ENCODE peak calls at places on chromosomes 5 and 9, in eight cellular contexts. R, Y, X, L, J, K, F and C are unnamed samples.
A peak's percentile ranks its signal among the peaks of the same experiment; 100 is the strongest.

GRCh38 chr5:73596705-73597328 is 29.2 kb upstream of the ARHGEF28 start:
- DNase-seq in R (no peak), Y (no peak), X (no peak), L (peak; percentile 61), J (no peak), K (no peak), F (no peak), C (no peak)

GRCh38 chr5:69238760-69239251 is 4.1 kb downstream of the CDK7 start:
- DNase-seq in R (no peak), Y (no peak), X (no peak), L (peak; percentile 21), J (no peak), K (no peak), F (no peak), C (no peak)

GRCh38 chr9:79264511-79265448 is 307.0 kb upstream of the TLE4 start:
- DNase-seq in R (no peak), Y (no peak), X (no peak), L (no peak), J (no peak), K (peak; percentile 12), F (no peak), C (no peak)

GRCh38 chr5:1109542-1110259 is 2.2 kb downstream of the SLC12A7 start:
- DNase-seq in R (no peak), Y (no peak), X (no peak), L (no peak), J (no peak), K (no peak), F (no peak), C (no peak)

GRCh38 chr5:30479104-30479503 is 714.4 kb upstream of the CDH6 start:
- DNase-seq in R (no peak), Y (no peak), X (no peak), L (no peak), J (no peak), K (no peak), F (no peak), C (no peak)

GRCh38 chr9:113316032-113316431 is 12.9 kb upstream of the RNF183 start:
- DNase-seq in R (no peak), Y (no peak), X (no peak), L (no peak), J (no peak), K (no peak), F (no peak), C (no peak)

GRCh38 chr5:9063615-9064245 is 482.1 kb downstream of the SEMA5A start:
- DNase-seq in R (no peak), Y (no peak), X (no peak), L (no peak), J (no peak), K (no peak), F (no peak), C (no peak)

GRCh38 chr5:14581891-14582796 is 552 bp downstream of the OTULINL start:
- DNase-seq in R (peak; percentile 87), Y (peak; percentile 49), X (no peak), L (no peak), J (peak; percentile 58), K (peak; percentile 36), F (peak; percentile 59), C (peak; percentile 87)

GRCh38 chr5:97151370-97151769 is 9.0 kb upstream of the LIX1 start:
- DNase-seq in R (no peak), Y (no peak), X (no peak), L (no peak), J (no peak), K (no peak), F (no peak), C (no peak)

GRCh38 chr9:94692601-94693000 is 33.9 kb upstream of the AOPEP start:
- DNase-seq in R (no peak), Y (no peak), X (no peak), L (no peak), J (no peak), K (peak; percentile 9), F (no peak), C (no peak)

GRCh38 chr9:84504360-84504759 is 163.8 kb upstream of the SLC28A3 start:
- DNase-seq in R (no peak), Y (no peak), X (no peak), L (no peak), J (no peak), K (no peak), F (no peak), C (no peak)

GRCh38 chr9:136625101-136626065 is 37.3 kb upstream of the EGFL7 start:
- DNase-seq in R (no peak), Y (no peak), X (no peak), L (peak; percentile 23), J (no peak), K (no peak), F (no peak), C (no peak)

GRCh38 chr9:93585259-93585658 is 8.9 kb downstream of the PHF2 start:
- DNase-seq in R (no peak), Y (no peak), X (no peak), L (no peak), J (no peak), K (no peak), F (no peak), C (no peak)

GRCh38 chr5:17087035-17087434 is 130.4 kb upstream of the BASP1 start:
- DNase-seq in R (no peak), Y (no peak), X (no peak), L (no peak), J (no peak), K (no peak), F (no peak), C (no peak)

GRCh38 chr5:84709075-84709474 is 324.4 kb upstream of the EDIL3 start:
- DNase-seq in R (no peak), Y (no peak), X (no peak), L (no peak), J (no peak), K (no peak), F (no peak), C (no peak)

GRCh38 chr5:67879619-67880357 is 335.8 kb upstream of the PIK3R1 start:
- DNase-seq in R (no peak), Y (no peak), X (no peak), L (no peak), J (no peak), K (no peak), F (no peak), C (no peak)

GRCh38 chr9:95736370-95736769 is 139.1 kb upstream of the ERCC6L2 start:
- DNase-seq in R (no peak), Y (no peak), X (no peak), L (no peak), J (no peak), K (no peak), F (no peak), C (no peak)

GRCh38 chr5:6905423-6905822 is 192.2 kb downstream of the TENT4A start:
- DNase-seq in R (no peak), Y (no peak), X (no peak), L (no peak), J (no peak), K (no peak), F (no peak), C (no peak)

GRCh38 chr5:176533390-176533789 is 3.8 kb downstream of the RNF44 start:
- DNase-seq in R (no peak), Y (no peak), X (no peak), L (no peak), J (no peak), K (no peak), F (no peak), C (no peak)

GRCh38 chr5:142168365-142168764 is 59.8 kb downstream of the NDFIP1 start:
- DNase-seq in R (no peak), Y (no peak), X (no peak), L (no peak), J (no peak), K (no peak), F (no peak), C (no peak)